ENCODE peak calls at places on chromosomes 2 and 18, in four cellular contexts. D, C, P and O are unnamed samples.

GRCh38 chr2:221850076-221850475 is 278.0 kb upstream of the EPHA4 start:
- DNase-seq in D (no peak), C (no peak), P (no peak), O (no peak)

GRCh38 chr18:48641981-48642380 is 103.2 kb downstream of the CTIF start:
- DNase-seq in D (no peak), C (no peak), P (no peak), O (no peak)

GRCh38 chr2:18178736-18179349 is 300.4 kb downstream of the KCNS3 start:
- DNase-seq in D (peak; percentile 56), C (peak; percentile 28), P (peak; percentile 13), O (peak; percentile 49)

GRCh38 chr2:42566006-42566405 is 2.4 kb upstream of the MTA3 start:
- DNase-seq in D (no peak), C (no peak), P (no peak), O (no peak)

GRCh38 chr2:172050506-172051125 is 34.7 kb upstream of the DLX1 start:
- DNase-seq in D (no peak), C (no peak), P (no peak), O (no peak)

GRCh38 chr18:12726774-12727550 is 24.1 kb downstream of the PSMG2 start:
- DNase-seq in D (peak; percentile 76), C (peak; percentile 65), P (no peak), O (peak; percentile 60)

GRCh38 chr18:2979871-2980606 is 32.9 kb downstream of the LPIN2 start:
- DNase-seq in D (no peak), C (no peak), P (no peak), O (no peak)

GRCh38 chr2:171393487-171393886 is 40.3 kb downstream of the METTL8 start:
- DNase-seq in D (no peak), C (no peak), P (no peak), O (no peak)

GRCh38 chr2:50480507-50480906 is 551.4 kb downstream of the NRXN1 start:
- DNase-seq in D (no peak), C (no peak), P (no peak), O (no peak)

GRCh38 chr2:118738106-118738505 is 109.3 kb downstream of the EN1 start:
- DNase-seq in D (no peak), C (no peak), P (no peak), O (no peak)

GRCh38 chr18:79605481-79605880 is 74.1 kb upstream of the CTDP1 start:
- DNase-seq in D (no peak), C (no peak), P (no peak), O (no peak)

GRCh38 chr18:42882146-42882545 is 233.3 kb downstream of the RIT2 start:
- DNase-seq in D (no peak), C (no peak), P (no peak), O (no peak)

GRCh38 chr2:173584676-173585453 is 230.2 kb downstream of the CDCA7 start:
- DNase-seq in D (no peak), C (no peak), P (no peak), O (no peak)

GRCh38 chr2:231545105-231545902 is 15.1 kb upstream of the NMUR1 start:
- DNase-seq in D (peak; percentile 45), C (no peak), P (peak; percentile 98), O (no peak)

GRCh38 chr2:200298816-200299215 is 7.7 kb upstream of the SPATS2L start:
- DNase-seq in D (no peak), C (no peak), P (no peak), O (no peak)

GRCh38 chr2:48346124-48346536 is 183.8 kb upstream of the STON1 start:
- DNase-seq in D (peak; percentile 30), C (peak; percentile 89), P (no peak), O (no peak)

GRCh38 chr2:160994141-160995002 is 165.9 kb upstream of the TANK start:
- DNase-seq in D (peak; percentile 73), C (peak; percentile 66), P (peak; percentile 28), O (peak; percentile 66)

GRCh38 chr2:96679843-96680242 is 37.3 kb downstream of the FER1L5 start:
- DNase-seq in D (peak; percentile 27), C (no peak), P (no peak), O (no peak)

DNA sequence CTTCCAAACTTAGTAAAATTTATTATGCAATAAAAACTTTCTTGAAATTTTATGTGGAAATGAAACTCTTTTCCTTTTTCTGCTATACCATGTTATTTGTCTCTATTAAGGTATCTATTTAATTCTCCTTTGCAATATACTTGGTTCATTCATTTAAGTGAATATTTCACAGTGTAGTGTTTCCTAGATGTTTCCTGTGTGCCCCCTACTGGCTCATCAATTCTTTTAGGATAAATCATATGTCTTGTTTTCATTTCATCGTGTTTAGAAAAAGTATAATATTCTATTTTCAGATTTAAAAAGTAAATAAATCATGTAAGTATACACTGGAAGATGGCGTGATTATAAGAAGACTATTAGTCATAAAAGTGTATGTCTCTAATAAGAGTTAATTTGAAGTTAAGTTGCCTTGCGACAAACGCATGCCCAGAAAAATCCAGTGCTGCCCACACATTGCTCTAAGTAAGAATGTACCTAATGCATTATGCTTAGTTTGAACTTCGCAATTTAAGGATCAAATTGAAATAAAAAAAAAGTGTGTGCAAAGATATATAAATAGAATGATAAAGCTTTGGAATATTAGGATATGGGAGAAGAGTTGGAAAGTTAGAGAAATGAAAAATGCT is 525.4 kb downstream of the KCNJ3 start:
- DNase-seq in D (no peak), C (peak; percentile 15), P (no peak), O (no peak)
- TF ChIP-seq TCF7 in D (no peak), C (no peak), P (no peak), O (no peak)

DNA sequence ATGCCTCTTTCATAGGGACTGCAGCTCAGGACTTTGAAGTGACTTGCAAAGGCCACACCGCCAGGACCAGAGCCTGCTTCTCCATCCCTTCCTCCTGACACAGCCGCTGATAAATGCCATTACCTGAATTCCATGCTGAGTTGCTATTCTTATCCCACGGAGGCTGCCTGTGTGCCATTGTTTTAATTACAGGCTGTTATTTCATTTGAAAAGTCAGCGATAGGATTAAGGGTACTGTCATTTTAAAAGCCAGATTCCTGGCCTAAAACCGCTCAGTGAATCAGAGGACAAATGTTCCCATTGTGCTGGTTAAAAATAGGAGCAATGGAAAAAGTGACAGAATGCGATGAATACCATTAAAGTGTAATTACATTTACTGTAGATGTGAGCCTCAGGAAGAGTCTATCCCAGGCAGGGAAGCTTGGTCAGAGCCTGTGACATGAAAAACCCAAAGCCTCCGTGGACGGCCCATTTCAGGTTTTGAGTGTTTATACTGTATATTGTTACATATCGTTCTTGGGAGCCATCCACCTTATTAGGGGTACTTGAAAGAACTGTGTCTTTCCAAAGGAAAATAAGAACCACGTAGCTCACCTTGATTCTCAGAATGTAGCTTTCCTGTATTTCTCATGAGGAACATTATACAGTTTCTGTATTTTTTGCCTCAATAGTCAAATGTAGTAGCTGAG is 41.3 kb downstream of the PDCL3 start:
- DNase-seq in D (no peak), C (no peak), P (no peak), O (no peak)
- TF ChIP-seq USF2 in D (no peak), C (no peak), P (no peak), O (no peak)

GRCh38 chr2:234873103-234873827 is 78.6 kb upstream of the SH3BP4 start:
- DNase-seq in D (no peak), C (no peak), P (no peak), O (no peak)

GRCh38 chr2:234867882-234868285 is 83.9 kb upstream of the SH3BP4 start:
- DNase-seq in D (no peak), C (peak; percentile 95), P (no peak), O (no peak)

GRCh38 chr2:234873828-234874173 is 78.0 kb upstream of the SH3BP4 start:
- DNase-seq in D (no peak), C (no peak), P (no peak), O (no peak)

GRCh38 chr2:234869164-234869563 is 82.7 kb upstream of the SH3BP4 start:
- DNase-seq in D (no peak), C (no peak), P (no peak), O (no peak)

DNA sequence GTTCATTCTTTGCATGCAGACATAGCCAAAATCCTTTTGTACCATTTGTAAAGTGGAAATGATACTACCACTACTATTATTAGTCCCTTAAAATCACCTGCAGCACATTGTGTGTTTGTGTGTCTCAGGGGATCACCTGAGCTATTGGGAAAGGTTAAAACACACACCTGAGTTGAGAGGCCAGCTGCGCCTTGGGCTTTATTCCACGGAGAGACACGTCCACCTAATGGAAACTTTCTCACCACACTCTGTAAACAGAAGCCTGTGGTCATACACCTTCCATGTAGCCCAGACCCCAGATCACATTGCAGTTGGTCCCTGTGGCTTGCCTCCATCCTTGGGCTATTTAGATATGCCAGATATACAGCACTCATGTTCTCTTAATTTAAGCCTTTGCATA is 81.8 kb upstream of the SH3BP4 start:
- DNase-seq in D (no peak), C (no peak), P (no peak), O (no peak)
- TF ChIP-seq TCF7 in D (no peak), C (no peak), P (no peak), O (no peak)

GRCh38 chr2:239833728-239834109 is 191.4 kb downstream of the NDUFA10 start:
- DNase-seq in D (no peak), C (no peak), P (no peak), O (no peak)
- TF ChIP-seq USF2 in D (no peak), C (no peak), P (no peak), O (no peak)